ENCODE peak calls at places on chromosomes 5 and 9, in six cellular contexts. F, B, X, M, Q and J are unnamed samples.

GRCh38 chr9:110745656-110746055 is 77.1 kb downstream of the MUSK start:
- ATAC-seq in B (no peak), Q (no peak), F (peak; percentile 11), M (no peak), X (no peak), J (no peak)

GRCh38 chr9:130997925-130998595 is 10.9 kb upstream of the LAMC3 start:
- ATAC-seq in Q (peak; percentile 58), B (peak; percentile 66), F (peak; percentile 62), X (peak; percentile 72), M (peak; percentile 86), J (peak; percentile 52)

GRCh38 chr5:127796207-127796606 is 93.0 kb downstream of the CCDC192 start:
- ATAC-seq in X (no peak), M (no peak), F (no peak), B (no peak), Q (no peak), J (no peak)

GRCh38 chr9:33129886-33130284 is 37.3 kb downstream of the B4GALT1 start:
- ATAC-seq in F (no peak), Q (peak; percentile 84), M (no peak), X (no peak), B (no peak), J (no peak)

GRCh38 chr9:9552665-9553064 is 1060.1 kb downstream of the PTPRD start:
- ATAC-seq in B (no peak), X (no peak), F (no peak), Q (no peak), M (no peak), J (no peak)

GRCh38 chr5:68459093-68459492 is 243.5 kb downstream of the PIK3R1 start:
- ATAC-seq in Q (peak; percentile 36), B (no peak), F (no peak), M (no peak), X (no peak), J (no peak)

GRCh38 chr9:34463098-34463900 is 4.7 kb downstream of the DNAI1 start:
- ATAC-seq in B (peak; percentile 82), M (no peak), F (no peak), X (peak; percentile 20), Q (no peak), J (peak; percentile 92)

GRCh38 chr5:119284031-119284430 is 71.8 kb upstream of the TNFAIP8 start:
- ATAC-seq in X (no peak), Q (no peak), B (no peak), F (no peak), M (no peak), J (no peak)

GRCh38 chr5:10863763-10864383 is 102.8 kb upstream of the DAP start:
- ATAC-seq in X (peak; percentile 66), M (no peak), B (peak; percentile 82), Q (peak; percentile 73), F (no peak), J (peak; percentile 77)

GRCh38 chr5:6525910-6526309 is 77.3 kb downstream of the UBE2QL1 start:
- ATAC-seq in F (no peak), Q (peak; percentile 55), M (peak; percentile 77), B (no peak), X (no peak), J (no peak)